ENCODE peak calls at places on chromosome 10, in six cellular contexts. Y is IMR-90, Z is H1, E is H9, N is neuronal stem cell, O is trophoblast cell. F is an unnamed sample.

GRCh38 chr10:133473270-133473669 is 19.5 kb downstream of the SCART1 start:
- DNase-seq in O (no peak), N (no peak), E (no peak), Z (no peak), Y (no peak), F (no peak)

GRCh38 chr10:103570844-103571655 is 77.5 kb downstream of the NEURL1 start:
- DNase-seq in N (no peak), E (no peak), O (no peak), Z (no peak), Y (no peak), F (no peak)

GRCh38 chr10:93454146-93454545 is 28.0 kb downstream of the MYOF start:
- DNase-seq in Y (no peak), N (no peak), Z (no peak), O (no peak), E (no peak), F (no peak)

GRCh38 chr10:43075612-43076003 is 1.3 kb upstream of the RET start:
- DNase-seq in O (no peak), Z (no peak), E (peak; percentile 46), N (no peak), Y (no peak), F (no peak)

GRCh38 chr10:97796651-97797050 is 24.9 kb upstream of the SFRP5 start:
- DNase-seq in E (no peak), O (no peak), Y (no peak), N (no peak), Z (no peak), F (no peak)

GRCh38 chr10:3149918-3150317 is 22.7 kb downstream of the PITRM1 start:
- DNase-seq in E (no peak), O (no peak), Y (no peak), N (no peak), Z (no peak), F (no peak)

GRCh38 chr10:71638577-71639411 is 80.8 kb downstream of the C10orf105 start:
- DNase-seq in E (no peak), O (no peak), Z (no peak), Y (no peak), N (no peak), F (no peak)

GRCh38 chr10:34083567-34083966 is 731.5 kb downstream of the PARD3 start:
- DNase-seq in O (no peak), E (no peak), Z (no peak), Y (no peak), N (no peak), F (no peak)

GRCh38 chr10:86004310-86004709 is 362.3 kb downstream of the GRID1 start:
- DNase-seq in Z (no peak), N (no peak), Y (no peak), E (no peak), O (no peak), F (no peak)

GRCh38 chr10:110252148-110252547 is 44.7 kb downstream of the MXI1 start:
- DNase-seq in N (no peak), Y (no peak), Z (no peak), E (no peak), O (no peak), F (no peak)

GRCh38 chr10:301536-301935 is 166.3 kb downstream of the ZMYND11 start:
- DNase-seq in E (no peak), N (no peak), Z (no peak), O (no peak), Y (no peak), F (no peak)

GRCh38 chr10:49135575-49136313 is 1.9 kb upstream of the FAM170B start:
- DNase-seq in Z (no peak), N (no peak), E (no peak), O (no peak), Y (peak; percentile 68), F (peak; percentile 36)

GRCh38 chr10:89773081-89773480 is 71.7 kb downstream of the KIF20B start:
- DNase-seq in Y (peak; percentile 35), O (no peak), Z (no peak), N (no peak), E (no peak), F (no peak)

GRCh38 chr10:47031251-47031952 is 120.2 kb downstream of the PTPN20 start:
- DNase-seq in N (no peak), Y (no peak), E (peak; percentile 47), Z (no peak), O (peak; percentile 6), F (no peak)

GRCh38 chr10:100345570-100346330 is 1.3 kb upstream of the SCD start:
- DNase-seq in O (peak; percentile 74), Y (peak; percentile 74), E (no peak), N (no peak), Z (no peak), F (peak; percentile 79)

GRCh38 chr10:96501985-96502384 is 11.7 kb downstream of the TLL2 start:
- DNase-seq in E (no peak), O (peak; percentile 12), N (no peak), Z (no peak), Y (no peak), F (no peak)

GRCh38 chr10:72087392-72087968 is 871 bp downstream of the SPOCK2 start:
- DNase-seq in Y (no peak), N (no peak), E (peak; percentile 32), O (no peak), Z (no peak), F (no peak)

GRCh38 chr10:61975107-61975932 is 73.8 kb downstream of the ARID5B start:
- DNase-seq in E (no peak), Y (peak; percentile 88), Z (no peak), N (no peak), O (peak; percentile 66), F (peak; percentile 93)

GRCh38 chr10:131402771-131403723 is 91.5 kb upstream of the TCERG1L start:
- DNase-seq in Z (no peak), O (no peak), Y (no peak), N (no peak), E (no peak), F (no peak)

DNA sequence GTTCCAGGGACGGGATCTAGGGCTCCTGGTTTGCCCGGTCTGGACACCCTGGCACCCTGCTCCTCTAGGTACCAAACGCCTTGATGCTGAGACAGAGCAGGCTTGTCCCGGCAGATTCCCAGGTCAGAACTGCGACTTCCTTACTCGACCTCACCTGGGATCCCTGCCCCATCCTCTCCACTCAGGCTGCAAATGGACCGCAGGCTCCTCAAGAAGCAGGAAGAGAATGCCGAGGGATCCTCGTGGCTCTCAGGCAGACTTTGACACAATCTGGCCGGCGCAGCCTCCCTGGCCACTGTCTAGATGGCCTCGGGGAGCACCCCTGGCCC is 360 bp upstream of the NODAL start:
- DNase-seq in N (no peak), E (peak; percentile 72), O (no peak), Z (no peak), Y (no peak), F (no peak)
- H2BK5ac ChIP-seq in N (no peak overlapping the region), E (no peak overlapping the region), O (no peak overlapping the region), Z (peak overlapping the region; percentile 97), Y (no peak overlapping the region), F (no peak overlapping the region)

DNA sequence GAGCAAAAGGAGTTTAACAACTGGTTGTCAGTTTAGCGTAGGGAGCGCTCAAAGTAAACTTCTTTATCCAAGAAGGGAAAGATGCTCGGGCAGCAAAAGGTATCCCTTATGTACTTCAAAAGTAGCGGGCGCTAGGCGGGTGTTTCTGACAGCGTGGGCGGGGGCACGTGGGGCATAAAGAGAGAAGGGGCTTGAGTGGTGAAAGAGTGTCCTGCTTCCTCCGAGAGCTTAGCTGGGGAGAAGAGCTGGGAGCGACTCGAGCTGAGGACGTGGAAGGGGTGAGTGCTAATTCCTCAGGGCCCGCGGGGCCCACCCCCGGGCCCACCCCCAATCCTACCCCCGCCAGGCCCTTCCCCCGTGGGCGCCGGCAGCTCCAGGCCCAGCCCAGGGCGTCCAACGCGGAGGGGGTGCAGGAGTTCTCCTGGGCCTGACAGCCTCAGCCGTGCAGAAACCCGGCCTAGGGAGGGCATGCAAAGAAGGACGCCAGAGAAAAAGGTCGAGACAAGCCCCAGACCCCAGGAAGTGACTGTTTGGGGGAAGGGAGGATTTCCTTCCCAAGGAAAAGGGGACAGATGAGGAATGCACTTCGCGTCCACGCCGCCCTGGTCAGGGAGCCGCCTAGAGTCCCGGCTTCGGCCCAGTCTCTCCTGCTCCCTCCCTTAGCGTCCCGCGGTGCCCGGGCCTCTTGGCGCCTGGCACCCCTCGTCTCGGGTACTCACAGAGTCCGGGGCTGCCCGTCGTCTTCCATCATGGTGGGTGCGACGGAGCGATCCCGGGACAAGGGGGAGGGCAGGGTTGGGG is 849 bp downstream of the TIAL1 start:
- DNase-seq in Y (peak; percentile 44), O (peak; percentile 51), Z (no peak), E (peak; percentile 35), N (no peak), F (peak; percentile 55)
- H2BK120ac ChIP-seq in Y (peak overlapping the region; percentile 57), O (peak overlapping the region; percentile 95), Z (no peak overlapping the region), E (no peak overlapping the region), N (no peak overlapping the region), F (peak overlapping the region; percentile 22)

DNA sequence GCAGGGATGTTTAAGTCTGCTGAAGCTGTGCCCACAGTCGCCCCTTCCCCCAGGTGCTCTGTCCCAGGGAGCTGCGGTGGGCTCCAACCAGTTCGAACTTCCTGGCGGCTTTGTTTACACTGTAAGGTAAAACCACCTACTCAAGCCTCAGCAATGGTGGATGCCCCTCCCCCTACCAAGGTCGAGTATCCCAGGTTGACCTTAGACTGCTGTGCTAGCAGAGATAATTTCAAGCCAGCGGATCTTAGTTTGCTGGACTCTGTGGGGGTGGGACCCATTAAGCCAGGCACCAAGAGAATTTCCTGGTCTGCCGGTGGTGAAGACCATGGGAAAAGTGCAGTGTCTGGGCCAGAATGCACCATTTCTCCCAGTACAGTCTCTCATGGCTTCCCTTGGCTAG is 56.0 kb downstream of the CCDC7 start:
- DNase-seq in Z (no peak), O (no peak), Y (no peak), N (no peak), E (peak; percentile 37), F (no peak)
- H4K91ac ChIP-seq in Z (no peak overlapping the region), O (no peak overlapping the region), Y (no peak overlapping the region), N (no peak overlapping the region), E (no peak overlapping the region), F (no peak overlapping the region)

GRCh38 chr10:14838582-14839304 is 637 bp downstream of the HSPA14 start:
- DNase-seq in Y (no peak), Z (peak; percentile 13), E (peak; percentile 66), O (peak; percentile 43), N (peak; percentile 63), F (peak; percentile 66)

GRCh38 chr10:14837003-14837755 is 658 bp downstream of the CDNF start:
- DNase-seq in Z (no peak), N (peak; percentile 15), O (no peak), Y (no peak), E (no peak), F (no peak)

GRCh38 chr10:14839305-14839695 is 1.2 kb downstream of the HSPA14 start:
- DNase-seq in O (peak; percentile 42), Y (no peak), N (no peak), E (peak; percentile 11), Z (no peak), F (no peak)

GRCh38 chr10:14840178-14840577 is 2.1 kb downstream of the HSPA14 start:
- DNase-seq in O (no peak), E (no peak), Y (no peak), N (no peak), Z (no peak), F (no peak)

DNA sequence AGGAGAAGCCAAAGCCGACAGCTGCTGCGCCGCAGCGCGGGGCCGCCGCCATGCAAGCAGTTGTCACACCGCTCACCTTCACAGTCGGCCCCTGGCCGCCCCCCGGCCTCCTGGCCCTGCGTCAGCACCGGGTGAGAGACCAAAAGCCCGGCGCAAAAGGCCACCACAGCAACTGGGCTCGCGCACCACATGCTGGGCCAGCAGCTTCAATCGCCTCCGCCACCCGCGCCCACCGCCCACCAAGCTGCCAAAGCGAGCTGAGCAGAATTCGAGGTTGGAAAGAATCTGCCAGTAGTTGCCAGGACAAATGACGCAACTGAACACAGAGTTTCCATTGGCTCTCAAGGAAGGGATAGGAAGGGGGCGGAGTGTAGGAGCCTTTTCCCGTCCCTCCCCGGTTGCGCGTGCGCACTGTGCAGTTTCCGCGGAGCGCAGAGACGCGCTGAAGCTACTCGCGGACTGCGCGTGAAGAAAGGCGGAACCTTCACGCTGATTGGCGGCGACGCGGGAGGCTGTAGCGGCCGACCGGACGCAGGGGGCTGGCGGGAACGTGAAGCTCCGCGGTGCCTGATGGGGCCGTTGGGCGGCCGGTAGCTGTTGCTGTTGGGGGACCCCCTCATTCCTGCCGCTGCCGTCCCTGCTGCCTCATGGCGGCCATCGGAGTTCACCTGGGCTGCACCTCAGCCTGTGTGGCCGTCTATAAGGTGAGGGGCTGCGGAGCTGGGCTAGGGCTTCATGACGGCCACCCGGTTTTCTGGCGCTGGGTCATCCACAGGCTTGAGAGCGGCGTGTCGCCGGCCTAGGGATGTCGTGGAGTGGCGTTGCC is at the start of the genes CDNF, HSPA14 and MSANTD7:
- DNase-seq in Z (peak; percentile 98), N (peak; percentile 100), Y (peak; percentile 99), E (peak; percentile 99), O (peak; percentile 100), F (peak; percentile 99)
- H2BK5ac ChIP-seq in Z (peak within 1 kb of the TSS; percentile 95), N (peak within 1 kb of the TSS; percentile 96), Y (peak within 1 kb of the TSS; percentile 83), E (peak within 1 kb of the TSS; percentile 43), O (peak within 1 kb of the TSS; percentile 90), F (peak within 1 kb of the TSS; percentile 83)

F was measured in mesenchymal stem cell.